ENCODE peak calls at places on chromosomes 11 and 22, in five cellular contexts. D is HepG2, H is upper lobe of left lung, Y is K562, U is GM12878. M is an unnamed sample.

GRCh38 chr11:7523416-7524210 is 9.8 kb downstream of the PPFIBP2 start:
- ATAC-seq in D (no peak), H (peak; percentile 46), Y (no peak), U (no peak), M (peak; percentile 44)

GRCh38 chr11:6721343-6721742 is 38.2 kb upstream of the MRPL17 start:
- ATAC-seq in D (no peak), H (peak; percentile 28), Y (no peak), U (no peak), M (no peak)

GRCh38 chr22:42635531-42635930 is 4.9 kb downstream of the ATP5MGL start:
- ATAC-seq in D (no peak), H (peak; percentile 85), Y (no peak), U (no peak), M (peak; percentile 97)

GRCh38 chr11:60989108-60989650 is 17.7 kb downstream of the CD6 start:
- ATAC-seq in D (no peak), H (no peak), Y (peak; percentile 40), U (peak; percentile 79), M (no peak)

GRCh38 chr22:38446018-38446601 is 8.9 kb downstream of the KCNJ4 start:
- ATAC-seq in D (no peak), H (no peak), Y (peak; percentile 18), U (no peak), M (no peak)

GRCh38 chr22:40037320-40037719 is 42.6 kb downstream of the FAM83F start:
- ATAC-seq in D (peak; percentile 80), H (no peak), Y (no peak), U (no peak), M (no peak)

GRCh38 chr22:43136255-43136654 is 6.9 kb downstream of the MCAT start:
- ATAC-seq in D (peak; percentile 95), H (peak; percentile 60), Y (peak; percentile 78), U (peak; percentile 93), M (peak; percentile 40)

GRCh38 chr11:107915229-107915628 is 13.0 kb upstream of the RAB39A start:
- ATAC-seq in D (no peak), H (no peak), Y (no peak), U (no peak), M (no peak)

GRCh38 chr11:34194576-34195335 is 89.3 kb downstream of the NAT10 start:
- ATAC-seq in D (no peak), H (no peak), Y (no peak), U (no peak), M (no peak)

GRCh38 chr22:28231423-28231822 is 312.4 kb upstream of the PITPNB start:
- ATAC-seq in D (peak; percentile 100), H (no peak), Y (no peak), U (no peak), M (no peak)

GRCh38 chr22:36415415-36416168 is 27.8 kb upstream of the MYH9 start:
- ATAC-seq in D (no peak), H (no peak), Y (no peak), U (no peak), M (no peak)

GRCh38 chr11:64763804-64764611 is 4.2 kb upstream of the PYGM start:
- ATAC-seq in D (no peak), H (no peak), Y (peak; percentile 2), U (peak; percentile 2), M (no peak)

GRCh38 chr11:12517741-12518140 is 140.4 kb downstream of the PARVA start:
- ATAC-seq in D (no peak), H (no peak), Y (no peak), U (no peak), M (no peak)

GRCh38 chr22:23184100-23184763 is 3.9 kb downstream of the BCR start:
- ATAC-seq in D (no peak), H (no peak), Y (no peak), U (no peak), M (no peak)

DNA sequence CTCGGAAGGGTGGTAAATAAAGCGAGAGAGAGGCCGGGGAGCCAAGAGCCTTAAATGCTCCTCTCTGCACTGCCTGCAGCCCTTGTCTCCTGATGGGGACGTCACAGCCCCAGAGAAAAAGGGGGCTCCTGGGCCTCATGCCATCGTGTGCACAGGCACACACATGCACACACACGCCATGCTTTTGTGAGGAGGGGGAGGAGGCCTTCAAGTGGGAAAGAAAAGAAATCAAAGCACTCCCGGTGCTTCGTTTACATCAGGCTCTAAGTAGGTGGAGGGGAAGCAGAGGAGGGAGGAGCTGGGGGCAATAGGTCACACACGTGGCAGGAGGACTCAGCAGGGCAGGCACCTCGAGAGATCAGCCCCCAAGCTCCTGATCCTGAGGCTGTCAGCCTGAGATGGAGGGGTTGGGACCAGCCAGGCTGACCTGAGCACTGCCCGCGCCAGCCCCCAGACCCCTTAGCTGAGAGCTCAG is 68.2 kb upstream of the NECTIN1 start:
- ATAC-seq in D (no peak), H (no peak), Y (no peak), U (no peak), M (no peak)
- TF ChIP-seq EP300 in D (no peak), H (no peak), Y (no peak), U (no peak), M (no peak)

DNA sequence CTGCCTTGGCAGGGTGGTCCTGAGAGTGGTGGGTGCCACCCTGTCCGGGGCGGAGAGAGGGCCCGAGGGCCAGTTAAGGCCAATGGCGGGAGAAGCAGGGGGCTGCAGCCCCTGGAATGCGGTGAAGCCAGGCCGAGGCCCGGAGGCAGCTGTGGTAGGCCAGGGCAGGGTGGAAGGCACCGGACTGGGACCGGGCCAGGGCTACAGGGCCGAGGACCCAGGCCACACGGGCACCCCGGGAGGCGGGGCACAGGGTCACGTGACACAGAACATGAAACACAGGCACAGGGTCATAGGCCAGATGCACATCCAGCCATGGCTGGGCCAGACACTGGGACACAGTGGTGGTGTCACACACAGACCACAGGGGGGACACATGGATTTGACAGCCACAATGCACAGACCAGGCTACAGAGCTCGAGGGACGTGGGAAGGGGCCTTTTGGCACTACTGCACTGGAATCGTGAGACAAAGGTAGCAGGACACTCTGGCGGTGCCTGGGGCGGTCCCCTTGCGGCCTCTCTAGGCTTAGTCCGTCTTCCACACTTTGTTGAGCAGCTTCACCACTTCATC is 2.8 kb downstream of the SLC25A1 start:
- ATAC-seq in D (no peak), H (no peak), Y (no peak), U (no peak), M (no peak)
- TF ChIP-seq POLR2AphosphoS5 in D (peak; percentile 37), H (no peak), Y (no peak), U (no peak), M (no peak)

GRCh38 chr11:112044961-112045360 is 19.8 kb downstream of the DLAT start:
- ATAC-seq in D (no peak), H (no peak), Y (peak; percentile 85), U (no peak), M (no peak)
- H3K36me3 ChIP-seq in D (peaks cover 7% of the 10 kb centered on the region), H (peaks cover 12% of the 10 kb centered on the region), Y (peaks cover 86% of the 10 kb centered on the region), U (no peaks in the 10 kb centered on the region), M (peaks cover 81% of the 10 kb centered on the region)

GRCh38 chr11:16926868-16927267 is 87.3 kb downstream of the PLEKHA7 start:
- ATAC-seq in D (no peak), H (no peak), Y (no peak), U (no peak), M (no peak)

GRCh38 chr11:16924462-16924825 is 89.8 kb downstream of the PLEKHA7 start:
- ATAC-seq in D (no peak), H (no peak), Y (no peak), U (peak; percentile 75), M (no peak)

GRCh38 chr11:16925495-16926065 is 88.6 kb downstream of the PLEKHA7 start:
- ATAC-seq in D (peak; percentile 83), H (peak; percentile 84), Y (no peak), U (peak; percentile 56), M (peak; percentile 70)

GRCh38 chr11:16924826-16925494 is 89.3 kb downstream of the PLEKHA7 start:
- ATAC-seq in D (peak; percentile 89), H (peak; percentile 59), Y (no peak), U (peak; percentile 39), M (peak; percentile 53)

GRCh38 chr11:16923987-16924386 is 90.2 kb downstream of the PLEKHA7 start:
- ATAC-seq in D (no peak), H (peak; percentile 9), Y (peak; percentile 44), U (peak; percentile 54), M (no peak)
- TF ChIP-seq EP300 in D (no peak), H (no peak), Y (no peak), U (no peak), M (no peak)

M was measured in gastroesophageal sphincter.